ENCODE peak calls at places on chromosome 16, in four cellular contexts. O is Ammon's horn, A is fibroblast of lung, B is activated T-helper 1 cell treated with Interleukin-2 at 50 U/mL for 16 hours. P is an unnamed sample.

GRCh38 chr16:28110074-28110473 is 46.6 kb upstream of the GSG1L start:
- DNase-seq in O (no peak), A (no peak), B (no peak), P (no peak)

GRCh38 chr16:83940630-83941378 is 12.2 kb upstream of the OSGIN1 start:
- DNase-seq in A (no peak), B (no peak), O (no peak), P (no peak)

GRCh38 chr16:2808181-2808580 is 8.9 kb upstream of the PRSS21 start:
- DNase-seq in B (no peak), O (no peak), A (no peak), P (no peak)

GRCh38 chr16:1871974-1872635 is at the start of gene MEIOB:
- DNase-seq in O (no peak), B (peak; percentile 5), A (no peak), P (no peak)

GRCh38 chr16:22787456-22788189 is 26.3 kb upstream of the HS3ST2 start:
- DNase-seq in B (no peak), A (peak; percentile 32), O (no peak), P (peak; percentile 90)

GRCh38 chr16:68031951-68032350 is 8.9 kb downstream of the DUS2 start:
- DNase-seq in A (peak; percentile 29), B (no peak), O (no peak), P (no peak)

GRCh38 chr16:89453662-89454321 is 36.6 kb downstream of the ANKRD11 start:
- DNase-seq in A (peak; percentile 42), B (no peak), O (peak; percentile 50), P (peak; percentile 44)

GRCh38 chr16:89123001-89123830 is 29.6 kb downstream of the ACSF3 start:
- DNase-seq in A (no peak), O (no peak), B (no peak), P (no peak)

GRCh38 chr16:25126820-25127232 is 15.3 kb downstream of the LCMT1 start:
- DNase-seq in O (no peak), B (no peak), A (peak; percentile 94), P (peak; percentile 72)

GRCh38 chr16:58306327-58306726 is 11.5 kb upstream of the PRSS54 start:
- DNase-seq in A (peak; percentile 24), B (no peak), O (no peak), P (peak; percentile 46)

GRCh38 chr16:20359997-20360396 is 7.5 kb upstream of the UMOD start:
- DNase-seq in A (no peak), O (no peak), B (no peak), P (no peak)

GRCh38 chr16:84484579-84485254 is 19.7 kb downstream of the MEAK7 start:
- DNase-seq in O (peak; percentile 91), B (no peak), A (peak; percentile 41), P (peak; percentile 58)

GRCh38 chr16:59633996-59634579 is 900.0 kb upstream of the GOT2 start:
- DNase-seq in A (peak; percentile 91), B (no peak), O (no peak), P (peak; percentile 81)

GRCh38 chr16:46638947-46639925 is 18.1 kb upstream of the SHCBP1 start:
- DNase-seq in A (peak; percentile 65), B (no peak), O (no peak), P (peak; percentile 47)

GRCh38 chr16:82257990-82258389 is 88.0 kb upstream of the MPHOSPH6 start:
- DNase-seq in A (no peak), O (no peak), B (no peak), P (no peak)

GRCh38 chr16:1713933-1714332 is 7.9 kb downstream of the MAPK8IP3 start:
- DNase-seq in O (peak; percentile 53), A (no peak), B (no peak), P (no peak)

GRCh38 chr16:66470556-66470955 is 43.5 kb downstream of the BEAN1 start:
- DNase-seq in O (no peak), A (no peak), B (no peak), P (no peak)

GRCh38 chr16:2825049-2825742 is 4.9 kb upstream of the ZG16B start:
- DNase-seq in B (no peak), O (no peak), A (no peak), P (no peak)

GRCh38 chr16:23482778-23483177 is 27.5 kb downstream of the GGA2 start:
- DNase-seq in B (peak; percentile 23), A (no peak), O (no peak), P (no peak)

GRCh38 chr16:27706803-27707685 is 157.1 kb downstream of the KATNIP start:
- DNase-seq in O (no peak), B (no peak), A (no peak), P (no peak)

GRCh38 chr16:66486199-66486772 is 59.2 kb downstream of the BEAN1 start:
- DNase-seq in A (no peak), O (no peak), B (no peak), P (no peak)

GRCh38 chr16:30096105-30096861 is at the start of gene YPEL3:
- DNase-seq in O (peak; percentile 94), A (peak; percentile 87), B (peak; percentile 86), P (peak; percentile 88)

GRCh38 chr16:27218756-27219155 is 15.4 kb downstream of the KDM8 start:
- DNase-seq in O (no peak), B (no peak), A (no peak), P (no peak)